ENCODE peak calls at places on chromosome 22, in nine cellular contexts. M, B, C, T, R, K, H, D and Q are unnamed samples. For H3K4me1 and H3K9me3, the result is how much of the 10 kb centered on the place peaks cover.

GRCh38 chr22:46963672-46964545 is 201.5 kb downstream of the TBC1D22A start:
- DNase-seq in M (no peak), B (no peak), C (no peak), T (no peak), R (no peak), K (no peak), H (no peak), D (peak), Q (no peak)

GRCh38 chr22:29715705-29716104 is 4.1 kb upstream of the CABP7 start:
- DNase-seq in M (no peak), B (no peak), C (no peak), T (no peak), R (no peak), K (no peak), H (no peak), D (no peak), Q (no peak)

GRCh38 chr22:42347281-42347824 is 76.9 kb upstream of the TCF20 start:
- DNase-seq in M (no peak), B (no peak), C (no peak), T (no peak), R (no peak), K (no peak), H (no peak), D (no peak), Q (no peak)

GRCh38 chr22:17797721-17798559 is 23.7 kb upstream of the BID start:
- DNase-seq in M (no peak), B (no peak), C (peak), T (no peak), R (no peak), K (no peak), H (no peak), D (no peak), Q (no peak)

GRCh38 chr22:38927033-38927789 is 30.2 kb upstream of the APOBEC3A start:
- DNase-seq in M (peak), B (peak), C (peak), T (peak), R (peak), K (peak), H (peak), D (peak), Q (no peak)

GRCh38 chr22:26673485-26673884 is 16.1 kb downstream of the MIAT start:
- DNase-seq in M (no peak), B (no peak), C (no peak), T (no peak), R (peak), K (no peak), H (no peak), D (no peak), Q (peak)

GRCh38 chr22:38570841-38571364 is 920 bp upstream of the DMC1 start:
- DNase-seq in M (no peak), B (no peak), C (peak), T (no peak), R (no peak), K (peak), H (peak), D (peak), Q (peak)

GRCh38 chr22:24707477-24707816 is 67.1 kb downstream of the PIWIL3 start:
- DNase-seq in M (no peak), B (no peak), C (no peak), T (no peak), R (no peak), K (no peak), H (peak), D (no peak), Q (no peak)

GRCh38 chr22:28604961-28605360 is 74.7 kb downstream of the TTC28 start:
- DNase-seq in M (no peak), B (no peak), C (no peak), T (no peak), R (no peak), K (no peak), H (no peak), D (no peak), Q (no peak)

GRCh38 chr22:35401863-35402262 is 1.9 kb downstream of the MCM5 start:
- DNase-seq in M (no peak), B (no peak), C (no peak), T (no peak), R (no peak), K (no peak), H (no peak), D (no peak), Q (no peak)
- H3K4me3 ChIP-seq in M (no peak), B (no peak), C (no peak), T (peak), R (no peak), K (no peak), H (no peak), D (no peak), Q (no peak)

GRCh38 chr22:18983120-18983651 is 47.1 kb upstream of the PRODH start:
- DNase-seq in M (no peak), B (no peak), C (no peak), T (no peak), R (no peak), K (peak), H (no peak), D (no peak), Q (no peak)
- H3K4me1 ChIP-seq in M (under half), B (under half), C (under half), T (under half), R (under half), K (under half), H (under half), D (under half), Q (under half)

GRCh38 chr22:49331223-49331815 is 496.4 kb downstream of the BRD1 start:
- DNase-seq in M (no peak), B (no peak), C (no peak), T (no peak), R (no peak), K (peak), H (no peak), D (peak), Q (no peak)

GRCh38 chr22:49331878-49332277 is 495.8 kb downstream of the BRD1 start:
- DNase-seq in M (no peak), B (no peak), C (no peak), T (no peak), R (no peak), K (peak), H (no peak), D (peak), Q (no peak)

GRCh38 chr22:49333206-49333605 is 494.5 kb downstream of the BRD1 start:
- DNase-seq in M (no peak), B (no peak), C (no peak), T (no peak), R (no peak), K (peak), H (no peak), D (no peak), Q (peak)

GRCh38 chr22:49334589-49334873 is 493.1 kb downstream of the BRD1 start:
- DNase-seq in M (no peak), B (no peak), C (no peak), T (no peak), R (no peak), K (no peak), H (no peak), D (no peak), Q (no peak)

DNA sequence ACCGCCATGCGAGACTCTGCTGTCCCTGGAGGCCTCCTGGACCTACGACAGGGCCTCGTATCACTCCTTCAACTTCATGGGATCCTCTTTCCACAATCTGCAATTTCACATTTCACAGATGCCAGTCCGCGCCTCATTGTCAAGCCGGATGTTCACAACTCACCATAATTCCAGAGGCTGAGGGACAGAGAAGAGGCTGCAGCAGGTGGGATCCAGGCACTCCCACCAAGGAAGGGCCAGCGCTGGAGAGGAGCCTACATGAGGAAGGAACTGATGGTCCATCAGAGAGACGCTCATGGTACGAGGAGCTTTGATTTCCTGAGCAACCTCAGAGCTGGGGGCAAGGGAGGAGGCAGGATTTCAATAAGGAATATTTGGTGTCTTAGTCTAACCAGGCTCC is 495.0 kb downstream of the BRD1 start:
- DNase-seq in M (no peak), B (no peak), C (no peak), T (no peak), R (no peak), K (peak), H (no peak), D (no peak), Q (no peak)
- H3K9me3 ChIP-seq in M (under half), B (under half), C (under half), T (under half), R (under half), K (under half), H (under half), D (under half), Q (under half)

GRCh38 chr22:23180893-23181762 is 819 bp downstream of the BCR start:
- DNase-seq in M (no peak), B (no peak), C (peak), T (no peak), R (no peak), K (peak), H (peak), D (peak), Q (peak)
- H3K4me3 ChIP-seq in M (peak), B (peak), C (peak), T (peak), R (peak), K (peak), H (peak), D (peak), Q (peak)

GRCh38 chr22:37503183-37503683 is 16.0 kb downstream of the CARD10 start:
- DNase-seq in M (no peak), B (no peak), C (no peak), T (no peak), R (no peak), K (no peak), H (no peak), D (no peak), Q (no peak)

GRCh38 chr22:37500745-37501144 is 14.6 kb upstream of the MFNG start:
- DNase-seq in M (no peak), B (no peak), C (no peak), T (no peak), R (no peak), K (no peak), H (no peak), D (no peak), Q (no peak)

GRCh38 chr22:37501176-37501609 is 15.0 kb upstream of the MFNG start:
- DNase-seq in M (no peak), B (peak), C (peak), T (no peak), R (no peak), K (no peak), H (peak), D (peak), Q (no peak)

GRCh38 chr22:37502342-37503182 is 16.4 kb upstream of the MFNG start:
- DNase-seq in M (no peak), B (no peak), C (peak), T (no peak), R (no peak), K (peak), H (peak), D (peak), Q (no peak)

DNA sequence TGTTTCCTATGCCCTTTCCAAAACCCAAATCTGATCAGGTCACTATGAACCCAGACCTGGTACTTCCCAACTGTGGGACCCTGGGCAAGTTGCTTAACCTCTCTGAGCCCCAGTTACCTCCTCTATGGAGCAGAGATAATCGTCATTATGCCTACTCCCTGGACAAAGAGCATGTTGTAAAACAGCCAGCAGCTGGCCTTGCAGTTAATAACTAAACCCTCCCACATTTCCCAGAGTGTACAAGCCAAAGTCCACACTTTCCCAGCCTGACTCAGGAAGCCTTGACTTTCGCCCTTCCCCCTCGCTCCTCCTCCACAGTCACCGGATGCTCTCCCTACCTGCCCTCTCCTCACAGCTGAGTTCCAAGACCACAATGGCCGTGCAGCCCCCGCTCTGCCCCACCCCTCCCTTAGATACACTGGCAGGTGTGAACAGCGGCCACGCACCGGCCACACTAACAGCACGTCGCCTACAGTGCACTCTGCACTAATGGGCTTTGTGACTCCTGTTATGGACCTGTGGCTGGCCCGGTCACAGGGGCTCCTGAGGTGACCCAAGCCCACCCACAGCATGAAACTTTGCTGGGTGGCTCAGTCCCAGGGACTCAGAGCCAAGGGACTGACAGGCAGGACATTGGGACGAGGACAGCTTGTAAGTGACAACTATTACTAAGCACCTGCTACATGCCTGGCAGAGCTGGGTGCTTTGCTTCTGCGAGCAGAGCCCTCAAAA is 15.6 kb upstream of the MFNG start:
- DNase-seq in M (peak), B (peak), C (peak), T (no peak), R (no peak), K (peak), H (peak), D (peak), Q (no peak)
- H3K4me1 ChIP-seq in M (under half), B (under half), C (half or more), T (under half), R (under half), K (half or more), H (half or more), D (half or more), Q (under half)